ENCODE peak calls at places on chromosomes 11 and 22, in eight cellular contexts. V is uterus, O is stomach, T is right lobe of liver, E is body of pancreas, H is sigmoid colon, Y is Peyer's patch, G is ovary. M is an unnamed sample.

GRCh38 chr11:67584205-67584880 is 731 bp downstream of the GSTP1 start:
- DNase-seq in H (peak; percentile 94), O (peak; percentile 81), T (no peak), G (peak; percentile 74), Y (peak; percentile 86), V (peak; percentile 77), E (peak; percentile 82), M (peak; percentile 65)

GRCh38 chr22:37331034-37331428 is 48.7 kb downstream of the CYTH4 start:
- DNase-seq in Y (no peak), E (no peak), T (no peak), O (no peak), V (no peak), H (no peak), G (no peak), M (no peak)

GRCh38 chr11:74072286-74072685 is 63.4 kb upstream of the UCP3 start:
- DNase-seq in O (no peak), E (no peak), H (no peak), Y (no peak), T (no peak), V (no peak), G (no peak), M (no peak)

GRCh38 chr11:14908214-14908880 is 16.3 kb upstream of the CYP2R1 start:
- DNase-seq in Y (no peak), T (peak; percentile 46), G (no peak), O (no peak), E (peak; percentile 26), V (no peak), H (no peak), M (peak; percentile 46)

GRCh38 chr22:19463491-19464469 is 15.2 kb downstream of the UFD1 start:
- DNase-seq in H (no peak), Y (no peak), V (no peak), G (no peak), T (no peak), O (no peak), E (no peak), M (no peak)

GRCh38 chr11:126893796-126894195 is 106.8 kb downstream of the KIRREL3 start:
- DNase-seq in O (no peak), H (no peak), G (no peak), E (no peak), Y (no peak), V (no peak), T (no peak), M (no peak)

GRCh38 chr11:10058356-10058755 is 235.7 kb downstream of the SBF2 start:
- DNase-seq in V (no peak), T (no peak), Y (no peak), G (no peak), H (no peak), E (no peak), O (no peak), M (no peak)

GRCh38 chr22:18990355-18991137 is 54.5 kb upstream of the PRODH start:
- DNase-seq in O (no peak), V (no peak), T (no peak), Y (no peak), E (no peak), H (no peak), G (no peak), M (no peak)

GRCh38 chr11:19817265-19817851 is 104.7 kb downstream of the NAV2 start:
- DNase-seq in E (no peak), G (no peak), H (no peak), O (peak; percentile 60), T (no peak), V (no peak), Y (no peak), M (no peak)

GRCh38 chr22:50211147-50211546 is 10.3 kb downstream of the SELENOO start:
- DNase-seq in V (no peak), H (no peak), O (no peak), E (no peak), G (no peak), T (no peak), Y (no peak), M (no peak)

GRCh38 chr11:123082977-123083376 is 21.0 kb upstream of the HSPA8 start:
- DNase-seq in G (no peak), E (no peak), T (no peak), V (no peak), Y (no peak), H (no peak), O (no peak), M (no peak)

GRCh38 chr11:118953265-118953664 is 2.8 kb upstream of the UPK2 start:
- DNase-seq in G (no peak), T (no peak), H (no peak), V (no peak), E (no peak), Y (no peak), O (no peak), M (peak; percentile 29)

GRCh38 chr11:121688860-121689614 is 236.3 kb upstream of the SORL1-AS1 start:
- DNase-seq in H (no peak), T (no peak), G (no peak), V (no peak), O (no peak), E (peak; percentile 24), Y (no peak), M (no peak)

GRCh38 chr11:68893282-68893681 is 10.3 kb downstream of the MRPL21 start:
- DNase-seq in O (no peak), Y (no peak), E (no peak), T (no peak), H (no peak), V (no peak), G (no peak), M (no peak)

GRCh38 chr11:67354314-67355022 is 1.1 kb upstream of the POLD4 start:
- DNase-seq in E (peak; percentile 62), O (peak; percentile 68), G (peak; percentile 71), H (peak; percentile 81), Y (peak; percentile 86), T (peak; percentile 85), V (peak; percentile 89), M (peak; percentile 75)

GRCh38 chr11:1771700-1772099 is 8.0 kb upstream of the CTSD start:
- DNase-seq in H (peak; percentile 58), V (peak; percentile 38), G (no peak), Y (no peak), E (peak; percentile 7), T (no peak), O (peak; percentile 32), M (no peak)

GRCh38 chr11:134667175-134667500 is 255.1 kb upstream of the B3GAT1 start:
- DNase-seq in V (no peak), O (no peak), E (no peak), Y (no peak), H (peak; percentile 29), G (no peak), T (no peak), M (no peak)

GRCh38 chr11:96426356-96427103 is 36.7 kb downstream of the JRKL start:
- DNase-seq in E (no peak), V (no peak), H (no peak), T (no peak), O (no peak), G (no peak), Y (no peak), M (no peak)

DNA sequence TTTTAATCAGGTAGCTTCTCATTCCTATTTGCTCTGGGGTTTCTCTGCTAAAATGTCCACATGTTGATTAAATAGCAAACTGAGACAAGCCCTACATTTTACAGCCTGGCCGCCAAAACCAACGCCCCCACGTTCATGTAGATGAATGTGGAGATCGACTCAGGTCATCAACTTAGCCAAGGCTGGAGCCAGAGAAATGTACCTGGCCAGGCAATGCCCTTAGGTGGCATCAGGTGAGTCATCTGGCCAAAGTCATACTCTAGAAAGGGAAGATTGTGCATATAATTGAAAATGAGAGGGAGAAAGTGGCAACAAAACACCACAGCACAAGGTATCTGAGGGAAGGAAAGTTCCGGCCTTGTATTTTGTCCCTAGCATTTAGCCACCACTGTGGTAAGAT is 37.1 kb upstream of the CCDC89 start:
- DNase-seq in H (no peak), V (no peak), G (no peak), E (no peak), T (no peak), O (no peak), Y (no peak), M (no peak)
- TF ChIP-seq POLR2A in H (no peak), V (no peak), G (no peak), E (no peak), T (no peak), O (no peak), Y (no peak), M (no peak)

DNA sequence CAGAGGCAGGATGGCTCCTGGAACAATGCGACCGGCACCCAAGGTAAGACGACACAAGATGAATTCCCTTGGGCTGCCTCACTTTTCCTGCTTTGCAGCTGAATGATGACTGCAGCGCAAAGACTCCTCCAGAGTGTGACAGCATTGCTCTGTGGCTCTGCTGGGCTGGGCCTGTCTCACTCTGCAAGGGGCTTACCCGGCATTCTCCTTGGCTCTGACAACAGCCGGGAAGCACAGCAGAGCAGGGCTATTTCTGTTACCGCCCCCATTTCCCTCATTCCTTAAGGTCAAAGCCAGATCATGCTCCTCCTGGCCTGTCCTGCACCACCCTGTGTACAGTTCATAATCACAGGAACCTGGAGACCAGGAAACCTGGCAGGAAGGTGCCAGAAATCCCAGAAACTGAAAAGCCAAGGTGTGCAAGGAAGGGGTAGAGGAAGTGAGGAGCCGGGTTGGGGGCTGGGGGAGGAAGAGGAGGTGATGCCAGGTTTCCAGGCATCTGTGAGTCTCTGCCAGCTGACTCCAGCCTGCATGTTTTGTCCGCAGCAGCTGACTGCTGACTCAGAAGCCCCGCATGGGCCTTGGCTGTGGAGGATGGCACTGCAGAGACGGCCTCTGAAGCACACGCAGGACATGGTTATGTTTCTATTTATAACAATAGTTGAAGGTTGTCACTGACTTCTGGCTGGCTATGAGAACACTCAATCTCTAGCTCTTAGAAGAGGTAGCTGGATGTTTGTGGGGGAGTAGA is 113.6 kb downstream of the MICAL3 start:
- DNase-seq in G (peak; percentile 73), T (no peak), H (peak; percentile 94), Y (no peak), V (peak; percentile 75), O (no peak), E (peak; percentile 30), M (peak; percentile 90)
- H3K4me1 ChIP-seq in G (peaks cover 12% of the 10 kb centered on the region), T (peaks cover 3% of the 10 kb centered on the region), H (peaks cover 74% of the 10 kb centered on the region), Y (no peaks in the 10 kb centered on the region), V (no peaks in the 10 kb centered on the region), O (peaks cover 49% of the 10 kb centered on the region), E (peaks cover 18% of the 10 kb centered on the region), M (peaks cover 38% of the 10 kb centered on the region)

GRCh38 chr11:65853249-65853979 is 4.6 kb downstream of the CFL1 start:
- DNase-seq in G (no peak), E (no peak), H (peak; percentile 61), Y (peak; percentile 54), O (no peak), V (no peak), T (no peak), M (no peak)
- H3K4me3 ChIP-seq in G (no peak overlapping the region), E (no peak overlapping the region), H (no peak overlapping the region), Y (no peak overlapping the region), O (no peak overlapping the region), V (no peak overlapping the region), T (no peak overlapping the region), M (no peak overlapping the region)

GRCh38 chr11:6486256-6486655 is 5.0 kb downstream of the TIMM10B start:
- DNase-seq in V (no peak), O (no peak), G (no peak), E (no peak), Y (no peak), T (no peak), H (no peak), M (no peak)

GRCh38 chr11:6486938-6487337 is 5.6 kb downstream of the TIMM10B start:
- DNase-seq in E (no peak), Y (no peak), T (no peak), H (no peak), O (no peak), V (no peak), G (no peak), M (no peak)

GRCh38 chr11:6488342-6488741 is 7.0 kb downstream of the TIMM10B start:
- DNase-seq in E (no peak), Y (no peak), G (no peak), H (no peak), V (no peak), O (no peak), T (no peak), M (no peak)

GRCh38 chr11:6489338-6489737 is 7.7 kb upstream of the DNHD1 start:
- DNase-seq in T (no peak), O (no peak), Y (no peak), E (no peak), G (no peak), H (no peak), V (no peak), M (no peak)

GRCh38 chr11:6488831-6489230 is 7.5 kb downstream of the TIMM10B start:
- DNase-seq in O (no peak), Y (no peak), H (no peak), V (no peak), G (no peak), E (no peak), T (peak; percentile 54), M (no peak)
- TF ChIP-seq POLR2A in O (no peak), Y (no peak), H (no peak), V (no peak), G (no peak), E (no peak), T (no peak), M (no peak)

M was measured in testis.